ENCODE peak calls at places on chromosome 18, in five cellular contexts. One of them, this sample, is unnamed.

GRCh38 chr18:58242435-58242834 is 198.4 kb downstream of the NEDD4L start:
- DNase-seq in hypothalamus: no peak
- DNase-seq in left kidney: no peak
- DNase-seq in tibial artery: no peak
- DNase-seq in fibroblast of mammary gland: no peak
- DNase-seq in this sample: no peak

GRCh38 chr18:70288171-70288850 is 534 bp upstream of the SOCS6 start:
- DNase-seq in hypothalamus: no peak
- DNase-seq in left kidney: peak
- DNase-seq in tibial artery: no peak
- DNase-seq in fibroblast of mammary gland: peak
- DNase-seq in this sample: no peak

GRCh38 chr18:44552706-44553105 is 128.0 kb upstream of the SETBP1 start:
- DNase-seq in hypothalamus: no peak
- DNase-seq in left kidney: peak
- DNase-seq in tibial artery: no peak
- DNase-seq in fibroblast of mammary gland: no peak
- DNase-seq in this sample: no peak

GRCh38 chr18:79604205-79604912 is 75.2 kb upstream of the CTDP1 start:
- DNase-seq in hypothalamus: no peak
- DNase-seq in left kidney: no peak
- DNase-seq in tibial artery: peak
- DNase-seq in fibroblast of mammary gland: no peak
- DNase-seq in this sample: no peak

GRCh38 chr18:11533942-11534496 is 75.4 kb upstream of the SLC35G4 start:
- DNase-seq in hypothalamus: no peak
- DNase-seq in left kidney: no peak
- DNase-seq in tibial artery: no peak
- DNase-seq in fibroblast of mammary gland: no peak
- DNase-seq in this sample: no peak

GRCh38 chr18:26405190-26405781 is 143.1 kb downstream of the KCTD1 start:
- DNase-seq in hypothalamus: no peak
- DNase-seq in left kidney: peak
- DNase-seq in tibial artery: no peak
- DNase-seq in fibroblast of mammary gland: peak
- DNase-seq in this sample: no peak

GRCh38 chr18:8413751-8414150 is 195.5 kb upstream of the RAB12 start:
- DNase-seq in hypothalamus: no peak
- DNase-seq in left kidney: no peak
- DNase-seq in tibial artery: no peak
- DNase-seq in fibroblast of mammary gland: no peak
- DNase-seq in this sample: no peak

GRCh38 chr18:51236225-51236624 is 38.7 kb upstream of the MEX3C start:
- DNase-seq in hypothalamus: no peak
- DNase-seq in left kidney: no peak
- DNase-seq in tibial artery: no peak
- DNase-seq in fibroblast of mammary gland: peak
- DNase-seq in this sample: no peak

GRCh38 chr18:54251606-54252400 is 17.5 kb upstream of the POLI start:
- DNase-seq in hypothalamus: no peak
- DNase-seq in left kidney: no peak
- DNase-seq in tibial artery: no peak
- DNase-seq in fibroblast of mammary gland: no peak
- DNase-seq in this sample: no peak

GRCh38 chr18:41126541-41127235 is 828.3 kb upstream of the PIK3C3 start:
- DNase-seq in hypothalamus: no peak
- DNase-seq in left kidney: no peak
- DNase-seq in tibial artery: no peak
- DNase-seq in fibroblast of mammary gland: peak
- DNase-seq in this sample: no peak

GRCh38 chr18:47036298-47036874 is 965 bp upstream of the ELOA2 start:
- DNase-seq in hypothalamus: no peak
- DNase-seq in left kidney: peak
- DNase-seq in tibial artery: no peak
- DNase-seq in fibroblast of mammary gland: peak
- DNase-seq in this sample: no peak

GRCh38 chr18:25604909-25605247 is 252.9 kb upstream of the ZNF521 start:
- DNase-seq in hypothalamus: no peak
- DNase-seq in left kidney: no peak
- DNase-seq in tibial artery: no peak
- DNase-seq in fibroblast of mammary gland: no peak
- DNase-seq in this sample: no peak

GRCh38 chr18:13032173-13032572 is 41.0 kb downstream of the CEP192 start:
- DNase-seq in hypothalamus: no peak
- DNase-seq in left kidney: no peak
- DNase-seq in tibial artery: no peak
- DNase-seq in fibroblast of mammary gland: no peak
- DNase-seq in this sample: no peak

GRCh38 chr18:60246606-60247005 is 126.0 kb downstream of the MC4R start:
- DNase-seq in hypothalamus: no peak
- DNase-seq in left kidney: no peak
- DNase-seq in tibial artery: no peak
- DNase-seq in fibroblast of mammary gland: no peak
- DNase-seq in this sample: no peak

GRCh38 chr18:55753643-55754255 is 165.8 kb upstream of the TCF4 start:
- DNase-seq in hypothalamus: no peak
- DNase-seq in left kidney: no peak
- DNase-seq in tibial artery: no peak
- DNase-seq in fibroblast of mammary gland: peak
- DNase-seq in this sample: no peak